ENCODE peak calls at places on chromosome 17, in four cellular contexts. Z is pancreas, T is prostate gland, E is heart right ventricle. J is an unnamed sample. For H3K27me3, the result is how much of the 10 kb centered on the place peaks cover.

GRCh38 chr17:14323522-14323981 is 22.7 kb downstream of the HS3ST3B1 start:
- DNase-seq in Z (no peak), T (no peak), E (no peak), J (no peak)

GRCh38 chr17:32783602-32784001 is 93.3 kb downstream of the MYO1D start:
- DNase-seq in Z (no peak), T (peak), E (no peak), J (no peak)

GRCh38 chr17:57136355-57136754 is 51.3 kb downstream of the AKAP1 start:
- DNase-seq in Z (no peak), T (no peak), E (no peak), J (no peak)

GRCh38 chr17:7173687-7174602 is 5.2 kb downstream of the ASGR1 start:
- DNase-seq in Z (peak), T (peak), E (peak), J (peak)

GRCh38 chr17:13784466-13784865 is 182.7 kb upstream of the HS3ST3A1 start:
- DNase-seq in Z (no peak), T (no peak), E (no peak), J (no peak)

GRCh38 chr17:82647593-82648164 is 565 bp downstream of the WDR45B start:
- DNase-seq in Z (peak), T (no peak), E (peak), J (peak)

GRCh38 chr17:17121162-17121561 is 78.9 kb downstream of the MPRIP start:
- DNase-seq in Z (no peak), T (no peak), E (no peak), J (no peak)

GRCh38 chr17:16470302-16470701 is 21.7 kb downstream of the LRRC75A start:
- DNase-seq in Z (no peak), T (no peak), E (no peak), J (no peak)

GRCh38 chr17:74877592-74878543 is 5.1 kb upstream of the FDXR start:
- DNase-seq in Z (peak), T (no peak), E (no peak), J (no peak)

DNA sequence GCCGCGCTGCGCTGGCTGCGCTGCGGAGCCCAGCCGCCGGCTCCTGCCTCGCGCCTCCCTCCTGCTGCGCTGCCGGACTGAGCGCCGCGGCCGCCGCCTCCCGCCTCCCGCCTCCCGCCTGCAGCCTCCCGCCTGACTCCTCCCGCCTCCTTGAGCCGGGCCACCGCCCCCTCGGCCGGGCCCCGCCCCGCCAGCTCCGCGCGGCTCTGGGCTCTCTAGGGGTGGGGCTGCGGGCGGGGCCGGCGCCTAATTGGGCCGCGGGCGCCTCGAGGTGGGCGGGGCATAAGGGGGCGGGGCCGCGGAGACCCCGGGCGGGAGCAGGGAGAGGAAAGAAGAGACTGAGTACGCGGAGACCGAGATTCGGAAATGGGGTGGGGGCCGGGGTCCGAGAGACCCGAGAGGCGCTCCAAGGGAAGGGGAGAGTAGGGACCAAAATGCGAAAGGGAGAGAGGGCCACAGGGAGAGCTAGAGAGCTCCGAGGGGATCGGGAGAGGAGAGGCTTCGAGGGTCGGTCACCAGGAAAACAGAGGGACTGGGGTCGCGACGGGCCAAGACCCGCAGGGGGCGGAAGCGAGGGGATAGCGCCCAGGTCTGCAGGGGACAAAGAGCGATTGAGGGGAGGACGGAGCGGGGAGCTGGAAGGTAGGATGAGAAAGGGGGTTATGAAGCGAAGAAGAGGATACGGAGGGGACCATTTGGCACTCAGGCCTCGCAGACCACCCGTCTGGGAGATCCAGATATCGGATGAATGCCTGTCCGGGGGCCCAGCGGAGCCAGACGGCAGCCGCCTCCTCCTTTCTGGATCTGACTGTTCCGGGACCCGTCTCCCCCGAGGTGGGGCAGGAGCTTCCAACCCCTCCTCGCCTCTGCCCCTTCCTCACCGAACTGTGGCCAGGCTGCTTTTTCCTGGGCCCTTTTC is at the start of gene C1QL1:
- DNase-seq in Z (peak), T (peak), E (peak), J (peak)
- H3K27me3 ChIP-seq in Z (under half), T (under half), E (under half), J (under half)

GRCh38 chr17:76239538-76240274 is 587 bp downstream of the RNF157 start:
- DNase-seq in Z (no peak), T (no peak), E (peak), J (no peak)
- H3K27me3 ChIP-seq in Z (under half), T (under half), E (under half), J (under half)

DNA sequence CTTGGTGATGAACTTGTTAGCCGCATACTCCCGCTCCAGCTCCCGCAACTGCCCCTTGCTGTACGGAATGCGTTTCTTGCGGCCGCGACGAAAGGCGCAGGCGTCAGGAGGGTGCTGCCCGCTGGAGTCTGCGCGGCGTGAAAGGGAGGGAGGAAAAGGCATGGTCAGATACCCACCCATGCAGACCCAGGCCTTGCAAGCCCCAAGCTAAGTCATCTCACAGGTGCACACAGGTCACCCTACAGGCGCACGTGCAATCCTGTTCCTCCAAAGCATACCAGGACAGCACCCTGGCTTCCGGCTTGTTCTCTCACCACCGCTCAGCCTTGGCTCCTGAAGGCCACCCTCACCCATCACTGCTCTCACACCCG is 1.6 kb downstream of the HOXB13 start:
- DNase-seq in Z (no peak), T (peak), E (no peak), J (no peak)
- H3K27me3 ChIP-seq in Z (under half), T (under half), E (half or more), J (under half)

GRCh38 chr17:48310748-48311213 is 119.2 kb downstream of the SKAP1 start:
- DNase-seq in Z (no peak), T (no peak), E (no peak), J (no peak)

GRCh38 chr17:48311324-48311723 is 118.7 kb downstream of the SKAP1 start:
- DNase-seq in Z (no peak), T (no peak), E (no peak), J (no peak)

GRCh38 chr17:48308591-48308990 is 121.4 kb downstream of the SKAP1 start:
- DNase-seq in Z (no peak), T (no peak), E (no peak), J (no peak)

GRCh38 chr17:48307814-48308411 is 122.1 kb downstream of the SKAP1 start:
- DNase-seq in Z (peak), T (peak), E (peak), J (peak)

DNA sequence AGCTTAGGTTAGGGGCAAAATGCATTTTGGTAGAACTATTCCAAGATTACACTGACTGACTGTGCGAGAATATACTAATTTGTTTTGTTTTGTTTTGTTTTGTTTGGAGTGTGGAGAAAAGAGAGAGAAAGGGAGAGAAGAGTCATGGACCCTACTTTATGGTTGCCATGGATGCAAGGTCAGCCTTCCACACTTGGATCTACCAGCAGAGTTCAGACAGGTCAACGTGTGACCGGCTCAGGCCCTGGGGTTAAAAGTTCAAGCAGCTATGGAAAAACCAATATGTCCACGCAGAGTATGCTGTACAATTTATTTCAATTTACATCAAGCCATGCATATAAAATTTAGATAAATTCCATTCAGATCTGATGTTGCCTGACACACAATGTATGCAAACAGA is 122.8 kb downstream of the SKAP1 start:
- DNase-seq in Z (no peak), T (no peak), E (no peak), J (no peak)
- H3K27me3 ChIP-seq in Z (under half), T (under half), E (half or more), J (under half)

J was measured in lung.